ENCODE peak calls at places on chromosomes 6 and 20, in ten cellular contexts. L is astrocyte of the spinal cord, Q is ovary, F is lower leg skin, N is HFFc6, M is fibroblast of villous mesenchyme, Z is cardiac fibroblast, J is RWPE1, C is transverse colon, S is vagina. D is an unnamed sample.

GRCh38 chr6:62324817-62325216 is 38.8 kb upstream of the KHDRBS2 start:
- DNase-seq in L (no peak), Q (no peak), F (no peak), N (no peak), M (no peak), Z (no peak), J (no peak), C (no peak), S (no peak), D (no peak)

GRCh38 chr6:170190046-170190445 is 100.8 kb downstream of the DLL1 start:
- DNase-seq in L (no peak), Q (no peak), F (no peak), N (no peak), M (no peak), Z (no peak), J (no peak), C (no peak), S (peak; percentile 70), D (no peak)

GRCh38 chr6:37480118-37480736 is 19.5 kb downstream of the CCDC167 start:
- DNase-seq in L (no peak), Q (no peak), F (no peak), N (no peak), M (no peak), Z (no peak), J (peak; percentile 22), C (no peak), S (no peak), D (no peak)

GRCh38 chr6:46555129-46555528 is 63.9 kb upstream of the RCAN2 start:
- DNase-seq in L (no peak), Q (no peak), F (no peak), N (no peak), M (no peak), Z (no peak), J (no peak), C (no peak), S (no peak), D (no peak)

GRCh38 chr20:62749851-62750445 is 41.3 kb downstream of the NTSR1 start:
- DNase-seq in L (no peak), Q (no peak), F (no peak), N (no peak), M (no peak), Z (no peak), J (no peak), C (no peak), S (no peak), D (no peak)

GRCh38 chr20:37151529-37151928 is 27.6 kb upstream of the RPN2 start:
- DNase-seq in L (no peak), Q (no peak), F (no peak), N (no peak), M (no peak), Z (no peak), J (no peak), C (no peak), S (no peak), D (no peak)

GRCh38 chr6:54134934-54135333 is 23.7 kb downstream of the MLIP start:
- DNase-seq in L (no peak), Q (no peak), F (no peak), N (no peak), M (peak; percentile 2), Z (no peak), J (no peak), C (no peak), S (no peak), D (no peak)

GRCh38 chr20:50418890-50419642 is 91.1 kb upstream of the PTPN1 start:
- DNase-seq in L (no peak), Q (no peak), F (no peak), N (no peak), M (no peak), Z (no peak), J (no peak), C (no peak), S (no peak), D (no peak)

GRCh38 chr20:57594092-57594911 is 25.9 kb downstream of the ZBP1 start:
- DNase-seq in L (peak; percentile 7), Q (peak; percentile 69), F (no peak), N (no peak), M (peak; percentile 36), Z (peak; percentile 42), J (peak; percentile 77), C (peak; percentile 57), S (no peak), D (no peak)

GRCh38 chr20:16922834-16923233 is 174.7 kb downstream of the OTOR start:
- DNase-seq in L (peak; percentile 78), Q (no peak), F (no peak), N (peak; percentile 33), M (peak; percentile 68), Z (peak; percentile 87), J (peak; percentile 56), C (no peak), S (no peak), D (peak; percentile 82)

GRCh38 chr20:22607695-22608094 is 23.3 kb upstream of the FOXA2 start:
- DNase-seq in L (no peak), Q (no peak), F (no peak), N (no peak), M (no peak), Z (no peak), J (no peak), C (no peak), S (no peak), D (no peak)

GRCh38 chr20:2652724-2653510 is 485 bp downstream of the NOP56 start:
- DNase-seq in L (peak; percentile 22), Q (no peak), F (no peak), N (no peak), M (peak; percentile 29), Z (no peak), J (no peak), C (peak; percentile 12), S (no peak), D (no peak)

GRCh38 chr20:45934046-45934586 is 367 bp upstream of the PCIF1 start:
- DNase-seq in L (peak; percentile 65), Q (no peak), F (no peak), N (no peak), M (peak; percentile 44), Z (peak; percentile 47), J (peak; percentile 48), C (peak; percentile 59), S (no peak), D (no peak)

GRCh38 chr20:45937765-45938164 is 3.3 kb downstream of the PCIF1 start:
- DNase-seq in L (no peak), Q (no peak), F (no peak), N (peak; percentile 32), M (peak; percentile 37), Z (no peak), J (no peak), C (no peak), S (no peak), D (no peak)

GRCh38 chr20:45934587-45935415 is at the start of gene PCIF1:
- DNase-seq in L (peak; percentile 98), Q (peak; percentile 99), F (peak; percentile 97), N (peak; percentile 96), M (peak; percentile 99), Z (peak; percentile 99), J (peak; percentile 100), C (peak; percentile 98), S (peak; percentile 99), D (peak; percentile 93)

GRCh38 chr20:45935416-45936046 is 1.0 kb downstream of the PCIF1 start:
- DNase-seq in L (no peak), Q (no peak), F (no peak), N (no peak), M (peak; percentile 71), Z (peak; percentile 53), J (no peak), C (no peak), S (no peak), D (no peak)

DNA sequence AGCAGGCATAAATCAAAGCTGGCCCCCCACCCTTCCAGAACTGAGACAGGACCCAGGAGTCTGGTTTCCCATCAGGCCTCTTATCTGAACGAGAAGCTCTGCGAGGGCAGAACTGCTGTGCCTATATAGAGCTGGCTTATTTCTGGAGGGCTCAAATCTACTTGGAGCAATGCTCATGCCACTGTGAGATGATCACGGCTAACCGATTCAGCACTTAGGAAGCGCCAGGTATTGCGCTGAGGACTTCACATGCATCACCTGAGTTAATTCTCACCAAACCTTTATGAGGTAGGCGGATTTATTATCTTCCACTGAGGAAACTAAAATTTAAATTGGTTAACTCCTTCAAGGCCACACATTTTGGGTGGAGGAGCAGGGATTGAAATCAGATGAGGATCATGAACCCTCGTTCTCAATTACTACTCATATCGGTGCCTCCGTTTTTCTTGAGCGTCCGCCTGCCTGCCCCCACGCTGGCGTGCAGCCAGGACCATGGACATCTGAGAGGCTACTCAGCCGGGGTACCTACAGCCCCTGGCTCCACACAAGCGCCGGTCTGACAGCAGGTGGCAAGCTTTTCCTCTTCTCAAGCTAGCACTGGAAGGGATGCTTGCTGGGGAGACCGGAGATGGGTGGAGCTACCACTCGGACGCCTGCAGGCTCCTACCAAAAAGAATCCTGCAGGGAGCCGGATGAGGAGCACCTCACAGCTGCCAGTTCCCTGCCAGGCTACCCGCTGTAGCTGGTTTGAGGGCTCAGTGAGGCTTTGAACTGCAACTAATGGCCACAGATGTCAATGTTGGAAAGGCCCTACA is 1.0 kb upstream of the PCIF1 start:
- DNase-seq in L (peak; percentile 82), Q (peak; percentile 81), F (peak; percentile 71), N (peak; percentile 79), M (peak; percentile 76), Z (peak; percentile 75), J (peak; percentile 94), C (peak; percentile 79), S (no peak), D (peak; percentile 38)
- TF ChIP-seq CTCF in L (peak; percentile 52), Q (peak; percentile 29), F (no peak), N (peak; percentile 58), M (peak; percentile 35), Z (no peak), J (peak; percentile 80), C (peak; percentile 10), S (no peak), D (peak; percentile 33)

GRCh38 chr6:32608374-32608773 is 18.7 kb upstream of the HLA-DRB1 start:
- DNase-seq in L (no peak), Q (no peak), F (no peak), N (no peak), M (no peak), Z (no peak), J (no peak), C (no peak), S (no peak), D (no peak)
- TF ChIP-seq CTCF in L (no peak), Q (no peak), F (no peak), N (no peak), M (no peak), Z (no peak), J (no peak), C (no peak), S (no peak), D (no peak)

DNA sequence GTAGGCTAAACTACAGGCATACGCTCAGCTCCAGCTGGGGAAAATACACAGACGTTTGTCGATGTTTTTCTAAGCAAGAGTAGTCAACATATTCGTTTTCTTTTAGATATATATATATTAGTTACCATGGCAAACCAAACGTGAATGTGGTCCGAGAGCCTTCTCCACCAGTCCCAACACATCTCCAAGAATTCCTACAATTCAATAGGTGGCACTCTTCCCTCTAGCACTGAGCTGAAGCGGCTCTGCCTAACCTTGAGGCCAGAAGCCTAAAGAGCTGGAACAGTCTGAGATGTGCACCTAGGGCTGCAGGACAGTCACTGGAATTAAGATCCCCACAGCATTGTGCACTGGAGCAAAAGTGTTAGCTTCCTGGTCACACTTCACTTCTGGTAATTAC is 70.3 kb upstream of the BEND3 start:
- DNase-seq in L (peak; percentile 6), Q (no peak), F (no peak), N (peak; percentile 2), M (peak; percentile 7), Z (peak; percentile 32), J (no peak), C (no peak), S (no peak), D (no peak)
- TF ChIP-seq CTCF in L (peak; percentile 26), Q (no peak), F (no peak), N (peak; percentile 36), M (peak; percentile 25), Z (no peak), J (no peak), C (no peak), S (no peak), D (peak; percentile 19)

GRCh38 chr6:137202078-137202477 is 17.1 kb downstream of the IFNGR1 start:
- DNase-seq in L (no peak), Q (no peak), F (no peak), N (no peak), M (no peak), Z (no peak), J (no peak), C (no peak), S (no peak), D (no peak)
- TF ChIP-seq CTCF in L (no peak), Q (no peak), F (no peak), N (peak; percentile 28), M (peak; percentile 24), Z (peak; percentile 5), J (peak; percentile 41), C (no peak), S (no peak), D (peak; percentile 34)

D was measured in astrocyte of the cerebellum.